ENCODE peak calls at places on chromosomes 4 and X, in eight cellular contexts. P, H, I, U, N, G, X and M are unnamed samples.

GRCh38 chrX:13855689-13856425 is 39.0 kb upstream of the GPM6B start:
- DNase-seq in P (peak; percentile 26), H (peak; percentile 29), I (no peak), U (no peak), N (no peak), G (no peak), X (peak; percentile 17), M (no peak)

GRCh38 chrX:76026292-76026691 is 146.6 kb upstream of the PBDC1 start:
- DNase-seq in P (no peak), H (no peak), I (no peak), U (no peak), N (no peak), G (no peak), X (no peak), M (no peak)

GRCh38 chr4:138734746-138735145 is 280.8 kb upstream of the NOCT start:
- DNase-seq in P (peak; percentile 71), H (peak; percentile 51), I (no peak), U (peak; percentile 11), N (no peak), G (no peak), X (peak; percentile 79), M (peak; percentile 88)

GRCh38 chr4:156946508-156947197 is 24.9 kb downstream of the PDGFC start:
- DNase-seq in P (peak; percentile 99), H (peak; percentile 98), I (no peak), U (peak; percentile 53), N (no peak), G (no peak), X (peak; percentile 97), M (peak; percentile 93)

GRCh38 chr4:6681191-6681590 is 12.5 kb upstream of the S100P start:
- DNase-seq in P (no peak), H (no peak), I (no peak), U (no peak), N (no peak), G (no peak), X (no peak), M (no peak)

GRCh38 chr4:10090467-10091250 is 25.9 kb downstream of the WDR1 start:
- DNase-seq in P (no peak), H (no peak), I (no peak), U (no peak), N (no peak), G (no peak), X (no peak), M (no peak)

GRCh38 chrX:48971325-48972213 is at the start of gene KCND1:
- DNase-seq in P (peak; percentile 75), H (peak; percentile 63), I (peak; percentile 50), U (peak; percentile 38), N (no peak), G (peak; percentile 16), X (peak; percentile 57), M (peak; percentile 68)

GRCh38 chrX:18855919-18856644 is 127.8 kb downstream of the PHKA2 start:
- DNase-seq in P (peak; percentile 77), H (peak; percentile 77), I (no peak), U (no peak), N (peak; percentile 77), G (no peak), X (peak; percentile 60), M (peak; percentile 22)

GRCh38 chrX:29432534-29432933 is 782.8 kb upstream of the MAGEB2 start:
- DNase-seq in P (peak; percentile 10), H (no peak), I (no peak), U (no peak), N (no peak), G (no peak), X (no peak), M (no peak)

GRCh38 chrX:109856974-109857373 is 123.9 kb upstream of the ACSL4 start:
- DNase-seq in P (peak; percentile 14), H (peak; percentile 42), I (no peak), U (peak; percentile 40), N (peak; percentile 21), G (no peak), X (peak; percentile 56), M (peak; percentile 58)

GRCh38 chrX:120365320-120365719 is 3.4 kb downstream of the ATP1B4 start:
- DNase-seq in P (no peak), H (no peak), I (peak; percentile 32), U (peak; percentile 38), N (no peak), G (peak; percentile 62), X (peak; percentile 23), M (peak; percentile 11)

GRCh38 chr4:51943221-51943620 is 76.9 kb downstream of the LRRC66 start:
- DNase-seq in P (peak; percentile 65), H (no peak), I (no peak), U (no peak), N (no peak), G (no peak), X (peak; percentile 28), M (peak; percentile 20)

GRCh38 chr4:108172780-108173598 is 4.3 kb upstream of the LEF1 start:
- DNase-seq in P (peak; percentile 67), H (peak; percentile 88), I (no peak), U (peak; percentile 82), N (peak; percentile 53), G (peak; percentile 72), X (peak; percentile 50), M (peak; percentile 26)

GRCh38 chrX:53000447-53001208 is 42.3 kb upstream of the FAM156A start:
- DNase-seq in P (no peak), H (no peak), I (no peak), U (no peak), N (no peak), G (no peak), X (no peak), M (peak; percentile 49)

GRCh38 chr4:145481164-145481941 is at the start of gene SMAD1:
- DNase-seq in P (peak; percentile 85), H (peak; percentile 86), I (peak; percentile 82), U (peak; percentile 91), N (peak; percentile 72), G (peak; percentile 85), X (peak; percentile 87), M (peak; percentile 89)

GRCh38 chrX:15718283-15718970 is 19.6 kb upstream of the CA5B start:
- DNase-seq in P (no peak), H (no peak), I (no peak), U (peak; percentile 29), N (no peak), G (no peak), X (no peak), M (no peak)

DNA sequence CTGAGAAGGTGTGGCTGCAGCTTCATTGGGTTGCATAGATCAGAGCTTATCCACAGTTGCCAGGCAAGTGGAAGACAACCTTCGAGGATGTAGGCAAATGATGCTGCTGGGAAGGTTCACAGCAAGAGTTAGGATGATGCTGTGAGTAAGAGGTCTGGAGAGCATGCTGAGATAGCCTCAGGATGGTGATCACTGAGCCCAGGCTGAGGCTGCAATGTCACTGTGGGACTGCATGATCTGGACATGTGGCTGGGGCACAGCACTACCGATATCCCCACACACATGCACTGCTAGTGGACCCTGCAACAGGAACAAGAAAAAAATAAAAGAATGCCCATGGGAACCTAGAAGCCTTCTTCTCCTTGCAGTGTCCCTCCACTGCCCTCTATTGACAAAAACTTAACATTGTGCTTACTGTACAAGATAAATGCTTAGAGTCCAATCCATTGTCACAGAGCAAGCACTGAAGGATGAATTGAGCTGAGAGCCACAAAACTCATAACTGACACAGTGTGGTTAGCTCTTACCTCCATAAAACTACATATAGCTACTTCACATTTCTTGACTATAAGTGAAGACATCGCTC is 105.6 kb downstream of the CNKSR2 start:
- DNase-seq in P (peak; percentile 49), H (peak; percentile 68), I (no peak), U (peak; percentile 55), N (peak; percentile 6), G (no peak), X (peak; percentile 76), M (peak; percentile 74)
- TF ChIP-seq CTCF in P (peak; percentile 66), H (peak; percentile 59), I (peak; percentile 12), U (peak; percentile 58), N (peak; percentile 66), G (no peak), X (peak; percentile 72), M (peak; percentile 64)

GRCh38 chr4:74206088-74206826 is 48.3 kb downstream of the MTHFD2L start:
- DNase-seq in P (peak; percentile 97), H (peak; percentile 76), I (no peak), U (peak; percentile 22), N (peak; percentile 53), G (peak; percentile 43), X (peak; percentile 58), M (peak; percentile 60)
- H3K4me3 ChIP-seq in P (no peak overlapping the region), H (no peak overlapping the region), I (no peak overlapping the region), U (no peak overlapping the region), N (peak overlapping the region; percentile 5), G (no peak overlapping the region), X (no peak overlapping the region), M (no peak overlapping the region)

DNA sequence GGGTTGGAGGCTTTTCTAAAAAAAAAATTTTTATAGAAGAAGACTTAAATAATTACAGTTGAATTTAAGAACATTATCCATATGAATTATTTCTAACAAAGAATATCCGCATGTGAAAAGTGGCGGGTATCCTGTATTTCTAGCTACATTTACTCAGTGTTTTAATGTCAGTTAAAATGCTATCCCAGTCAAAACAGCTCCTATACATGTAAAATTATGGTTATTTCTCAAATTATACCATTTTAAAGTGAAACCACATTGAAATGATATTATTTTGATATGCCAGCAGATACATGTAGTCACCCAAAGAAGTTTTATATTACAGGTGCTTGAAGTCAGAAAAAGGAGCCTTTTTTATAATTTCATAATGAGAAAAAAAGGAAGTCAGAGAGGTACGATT is 168.5 kb upstream of the ATOH1 start:
- DNase-seq in P (no peak), H (no peak), I (no peak), U (no peak), N (no peak), G (no peak), X (no peak), M (no peak)
- TF ChIP-seq CTCF in P (no peak), H (no peak), I (no peak), U (no peak), N (no peak), G (no peak), X (no peak), M (no peak)

DNA sequence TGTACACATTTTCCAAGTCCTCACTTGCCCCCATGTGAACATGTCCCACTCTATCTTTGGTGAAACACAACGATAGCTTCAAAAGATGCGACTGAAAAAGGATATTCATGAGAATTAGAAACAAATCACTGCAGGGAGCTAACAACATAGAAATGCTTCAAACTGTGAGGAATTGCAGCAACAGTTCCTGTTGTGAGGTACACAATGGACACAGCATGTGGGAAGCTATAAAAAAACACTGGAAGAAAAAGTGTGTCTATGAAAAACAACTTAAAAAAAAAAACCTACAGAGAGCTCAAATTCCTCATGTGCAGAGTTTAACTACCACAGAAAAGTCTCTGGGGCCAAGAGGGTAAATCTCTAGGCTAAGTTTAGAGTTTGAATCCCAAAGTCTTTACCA is 51.6 kb upstream of the BLTP1 start:
- DNase-seq in P (no peak), H (peak; percentile 77), I (no peak), U (no peak), N (no peak), G (no peak), X (peak; percentile 63), M (no peak)
- H3K4me3 ChIP-seq in P (no peak overlapping the region), H (no peak overlapping the region), I (no peak overlapping the region), U (no peak overlapping the region), N (no peak overlapping the region), G (no peak overlapping the region), X (no peak overlapping the region), M (no peak overlapping the region)

GRCh38 chrX:57329008-57329407 is 42.5 kb downstream of the FAAH2 start:
- DNase-seq in P (no peak), H (no peak), I (no peak), U (no peak), N (no peak), G (no peak), X (no peak), M (no peak)
- TF ChIP-seq CTCF in P (no peak), H (no peak), I (no peak), U (no peak), N (no peak), G (no peak), X (no peak), M (no peak)